ENCODE peak calls at places on chromosomes 5 and 9, in eight cellular contexts. N is OCI-LY7, G is fibroblast of lung, Q is H1, I is HepG2, R is astrocyte, E is SK-N-SH, C is PC-3. O is an unnamed sample. For H3K79me2 and H3K4me1, the result is how much of the 10 kb centered on the place peaks cover.

GRCh38 chr5:120155873-120156272 is 308.2 kb upstream of the PRR16 start:
- DNase-seq in I (peak), G (no peak), C (no peak), R (no peak), N (no peak), E (no peak), Q (no peak), O (no peak)

GRCh38 chr5:33238826-33239670 is 201.7 kb upstream of the TARS1 start:
- DNase-seq in I (no peak), C (peak), R (no peak), G (no peak), N (peak), Q (no peak), E (no peak), O (peak)

GRCh38 chr5:96729156-96729555 is 67.0 kb downstream of the CAST start:
- DNase-seq in E (no peak), C (peak), G (peak), R (no peak), Q (no peak), N (no peak), I (no peak), O (no peak)

GRCh38 chr5:104344809-104345512 is 782.4 kb upstream of the NUDT12 start:
- DNase-seq in C (peak), I (peak), G (peak), Q (no peak), N (no peak), R (peak), E (no peak), O (no peak)

GRCh38 chr5:74232281-74232680 is 408.2 kb downstream of the ENC1 start:
- DNase-seq in Q (no peak), I (no peak), G (peak), E (no peak), C (peak), N (no peak), R (peak), O (no peak)

GRCh38 chr9:114046876-114047275 is 31.2 kb downstream of the AMBP start:
- DNase-seq in E (no peak), G (peak), Q (no peak), R (no peak), I (no peak), N (no peak), C (peak), O (no peak)

GRCh38 chr9:101359679-101360078 is 25.1 kb downstream of the BAAT start:
- DNase-seq in I (peak), C (no peak), Q (no peak), G (no peak), R (no peak), N (no peak), E (no peak), O (no peak)

GRCh38 chr9:108119530-108120113 is 630.1 kb upstream of the KLF4 start:
- DNase-seq in R (no peak), E (no peak), Q (no peak), G (no peak), I (no peak), N (no peak), C (no peak), O (no peak)

GRCh38 chr5:144156767-144157171 is 13.7 kb downstream of the YIPF5 start:
- DNase-seq in R (no peak), E (no peak), Q (no peak), G (no peak), I (no peak), N (no peak), C (no peak), O (no peak)

GRCh38 chr9:130193531-130194405 is 21.6 kb downstream of the NCS1 start:
- DNase-seq in N (no peak), Q (no peak), R (no peak), G (no peak), I (no peak), E (peak), C (no peak), O (no peak)

GRCh38 chr5:137431051-137431450 is 68.1 kb downstream of the SPOCK1 start:
- DNase-seq in C (no peak), R (peak), G (no peak), Q (no peak), E (no peak), N (no peak), I (no peak), O (no peak)

GRCh38 chr5:137433539-137433938 is 65.6 kb downstream of the SPOCK1 start:
- DNase-seq in I (no peak), R (no peak), N (no peak), C (no peak), E (no peak), G (no peak), Q (no peak), O (no peak)

GRCh38 chr5:137432376-137432775 is 66.8 kb downstream of the SPOCK1 start:
- DNase-seq in N (no peak), G (no peak), C (no peak), R (no peak), I (no peak), E (no peak), Q (no peak), O (no peak)
- H3K79me2 ChIP-seq in N (under half), G (under half), C (under half), R (under half), I (under half), E (under half), Q (under half), O (under half)

GRCh38 chr5:57186194-57186593 is 12.3 kb downstream of the GPBP1 start:
- DNase-seq in N (no peak), G (no peak), R (no peak), Q (no peak), E (no peak), I (no peak), C (no peak), O (no peak)
- H3K4me1 ChIP-seq in N (half or more), G (under half), R (under half), Q (under half), E (under half), I (half or more), C (under half), O (under half)

GRCh38 chr5:54630738-54631369 is 113.3 kb downstream of the SNX18 start:
- DNase-seq in E (no peak), G (peak), I (no peak), Q (no peak), R (peak), C (no peak), N (no peak), O (no peak)

GRCh38 chr5:54632131-54632551 is 114.6 kb downstream of the SNX18 start:
- DNase-seq in Q (no peak), E (no peak), R (no peak), C (no peak), N (no peak), I (no peak), G (no peak), O (no peak)

GRCh38 chr5:54624671-54625583 is 107.4 kb downstream of the SNX18 start:
- DNase-seq in Q (no peak), E (no peak), C (no peak), I (no peak), G (peak), N (no peak), R (no peak), O (no peak)

GRCh38 chr5:54626407-54626806 is 108.8 kb downstream of the SNX18 start:
- DNase-seq in N (no peak), I (no peak), R (no peak), C (no peak), G (no peak), Q (no peak), E (no peak), O (no peak)

DNA sequence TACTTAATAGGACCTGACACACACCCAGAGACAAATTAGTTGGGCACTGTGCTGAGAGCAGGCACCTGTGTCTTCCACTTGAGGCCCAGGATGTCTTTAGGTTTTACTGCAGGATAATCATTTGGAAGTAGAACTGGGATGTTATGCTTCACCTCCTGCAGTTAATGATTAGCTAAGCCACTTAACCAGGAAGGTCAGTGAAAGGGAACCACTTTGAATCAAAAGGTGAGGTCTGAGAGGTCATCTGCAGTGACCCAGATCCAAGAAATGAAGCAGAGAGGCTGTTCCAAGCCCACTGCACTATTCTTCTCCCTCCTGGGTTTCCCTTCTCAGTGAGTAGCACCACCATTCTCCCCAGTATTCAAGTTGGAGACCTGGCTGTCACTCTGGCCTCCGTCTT is 110.5 kb downstream of the SNX18 start:
- DNase-seq in G (no peak), Q (no peak), C (no peak), I (peak), N (no peak), R (no peak), E (no peak), O (no peak)
- TF ChIP-seq CTCF in G (no peak), Q (no peak), C (no peak), I (no peak), N (no peak), R (no peak), E (no peak), O (no peak)

GRCh38 chr9:84959339-84959738 is 289.8 kb downstream of the NTRK2 start:
- DNase-seq in Q (no peak), E (no peak), N (no peak), I (no peak), R (no peak), G (no peak), C (no peak), O (no peak)
- H3K79me2 ChIP-seq in Q (under half), E (under half), N (under half), I (under half), R (under half), G (under half), C (under half), O (under half)

DNA sequence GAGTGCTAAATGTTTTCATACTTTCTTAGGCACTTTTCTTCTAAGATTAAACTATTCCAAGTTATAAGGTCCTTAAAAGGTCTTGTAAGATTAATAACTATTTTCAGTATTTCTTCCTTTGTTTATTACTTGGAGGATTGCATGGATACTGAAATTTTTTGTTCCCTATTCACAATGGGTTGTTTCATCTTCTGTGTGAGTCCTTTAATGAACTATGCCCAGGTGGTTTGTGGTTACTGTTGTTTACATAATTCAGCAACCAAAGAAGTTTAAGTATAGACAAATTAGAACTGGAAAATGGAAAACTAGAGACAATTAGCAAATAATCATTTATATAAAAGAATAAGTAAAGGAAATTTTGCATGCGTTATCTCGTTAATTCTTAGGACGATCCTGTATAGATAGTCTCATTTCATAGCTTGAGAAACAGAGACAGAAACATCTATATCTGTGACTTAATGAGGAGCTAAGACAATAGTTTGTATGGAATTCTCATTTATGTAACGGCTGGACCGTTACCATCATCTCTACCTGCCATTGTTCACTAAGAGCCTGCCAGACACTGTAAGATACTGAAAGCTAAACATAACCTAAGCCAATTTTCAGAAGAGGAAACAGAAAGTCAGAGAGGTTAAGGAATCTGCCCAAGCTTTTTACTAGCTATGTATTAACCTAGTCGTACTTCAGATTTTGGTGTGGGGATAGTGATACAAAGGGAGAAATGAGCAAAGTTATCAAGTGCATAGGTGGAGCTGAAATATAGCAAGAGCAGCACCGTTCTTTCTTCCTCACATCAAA is 148.2 kb downstream of the PAM start:
- DNase-seq in G (no peak), I (no peak), N (no peak), C (peak), E (no peak), Q (no peak), R (peak), O (no peak)
- H3K4me1 ChIP-seq in G (under half), I (under half), N (under half), C (under half), E (under half), Q (under half), R (under half), O (under half)

GRCh38 chr5:79702606-79703380 is 13.2 kb downstream of the CMYA5 start:
- DNase-seq in Q (no peak), N (peak), R (no peak), G (peak), C (peak), E (peak), I (peak), O (peak)
- TF ChIP-seq CTCF in Q (peak), N (peak), R (peak), G (peak), C (peak), E (peak), I (peak), O (peak)

DNA sequence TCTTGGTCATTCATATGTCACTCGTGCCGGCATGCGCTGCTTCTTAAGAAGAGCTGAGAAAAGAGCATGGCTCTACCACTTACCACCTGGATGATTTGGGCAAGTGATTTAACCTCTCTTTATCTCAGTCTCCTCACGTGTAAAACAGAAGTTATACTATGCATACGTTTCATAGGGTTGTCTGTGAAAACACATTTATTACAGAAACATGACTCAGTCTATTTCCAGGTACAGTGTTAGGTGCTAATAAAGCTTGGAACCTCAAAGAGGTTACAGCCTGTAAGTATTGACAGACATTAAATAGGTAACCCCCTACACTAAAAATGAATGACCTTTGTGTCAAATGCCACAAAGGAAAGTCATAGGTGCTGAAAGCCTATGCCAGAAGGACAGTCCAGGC is 43.1 kb downstream of the MED27 start:
- DNase-seq in N (no peak), E (no peak), G (no peak), R (no peak), C (no peak), Q (no peak), I (no peak), O (no peak)
- H3K79me2 ChIP-seq in N (under half), E (half or more), G (under half), R (half or more), C (half or more), Q (under half), I (under half), O (under half)